ENCODE peak calls at places on chromosomes 3 and 15, in four cellular contexts. X is iPS-NIHi11, R is astrocyte of the spinal cord, Q is dorsolateral prefrontal cortex. W is an unnamed sample.

GRCh38 chr3:51679777-51680176 is 8.7 kb downstream of the TEX264 start:
- DNase-seq in X (no peak), R (no peak), Q (no peak), W (no peak)

GRCh38 chr3:94394885-94395284 is 332.0 kb downstream of the NSUN3 start:
- DNase-seq in X (no peak), R (no peak), Q (no peak), W (no peak)

GRCh38 chr3:178711753-178712152 is 175.5 kb downstream of the KCNMB2 start:
- DNase-seq in X (no peak), R (no peak), Q (no peak), W (no peak)

GRCh38 chr3:80676869-80677268 is 909.1 kb upstream of the ROBO1 start:
- DNase-seq in X (no peak), R (peak; percentile 20), Q (no peak), W (no peak)

GRCh38 chr15:95024388-95024787 is 793.0 kb downstream of the MCTP2 start:
- DNase-seq in X (peak; percentile 10), R (peak; percentile 50), Q (no peak), W (peak; percentile 7)

GRCh38 chr3:177657243-177657642 is 460.0 kb upstream of the TBL1XR1 start:
- DNase-seq in X (no peak), R (no peak), Q (no peak), W (no peak)

GRCh38 chr3:13023251-13024055 is 49.8 kb downstream of the IQSEC1 start:
- DNase-seq in X (no peak), R (no peak), Q (no peak), W (peak; percentile 23)

GRCh38 chr3:171967932-171968678 is 71.3 kb upstream of the FNDC3B start:
- DNase-seq in X (no peak), R (peak; percentile 84), Q (no peak), W (no peak)

GRCh38 chr3:61927332-61927731 is 366.0 kb downstream of the PTPRG start:
- DNase-seq in X (no peak), R (peak; percentile 96), Q (peak; percentile 50), W (no peak)

GRCh38 chr3:171643033-171643432 is 167.2 kb downstream of the PLD1 start:
- DNase-seq in X (no peak), R (no peak), Q (no peak), W (no peak)

GRCh38 chr15:40930430-40931299 is 1.5 kb downstream of the DLL4 start:
- DNase-seq in X (peak; percentile 83), R (no peak), Q (no peak), W (peak; percentile 77)

GRCh38 chr3:58058654-58059263 is 50.5 kb downstream of the FLNB start:
- DNase-seq in X (no peak), R (peak; percentile 54), Q (no peak), W (no peak)

GRCh38 chr15:72205273-72205672 is 7.7 kb upstream of the GRAMD2A start:
- DNase-seq in X (no peak), R (no peak), Q (no peak), W (no peak)

GRCh38 chr3:42651248-42652091 is 2.0 kb upstream of the ZBTB47 start:
- DNase-seq in X (no peak), R (peak; percentile 58), Q (no peak), W (peak; percentile 89)

GRCh38 chr3:90091557-90091956 is 984.1 kb downstream of the EPHA3 start:
- DNase-seq in X (peak; percentile 42), R (peak; percentile 56), Q (no peak), W (peak; percentile 32)

GRCh38 chr3:171943262-171944108 is 95.9 kb upstream of the FNDC3B start:
- DNase-seq in X (no peak), R (no peak), Q (no peak), W (no peak)

GRCh38 chr15:77810180-77810579 is 177.5 kb upstream of the LINGO1 start:
- DNase-seq in X (no peak), R (no peak), Q (no peak), W (no peak)

GRCh38 chr15:77959094-77959879 is 118.2 kb downstream of the TBC1D2B start:
- DNase-seq in X (peak; percentile 93), R (peak; percentile 63), Q (peak; percentile 75), W (peak; percentile 89)

GRCh38 chr15:25237291-25237978 is 201.4 kb downstream of the UBE3A start:
- DNase-seq in X (no peak), R (no peak), Q (no peak), W (no peak)

GRCh38 chr3:63344676-63345075 is 66.6 kb downstream of the SYNPR start:
- DNase-seq in X (peak; percentile 59), R (no peak), Q (no peak), W (peak; percentile 83)

GRCh38 chr15:62118446-62118964 is 46.6 kb downstream of the C2CD4B start:
- DNase-seq in X (no peak), R (no peak), Q (no peak), W (no peak)

GRCh38 chr3:15332405-15333098 is at the start of gene SH3BP5:
- DNase-seq in X (peak; percentile 89), R (peak; percentile 53), Q (peak; percentile 47), W (peak; percentile 89)

W was measured in ELF-1.